ENCODE peak calls at places on chromosomes 2 and 18, in nine cellular contexts. One of them, this sample, is unnamed.
A peak's percentile ranks its signal among the peaks of the same experiment; 100 is the strongest.

GRCh38 chr2:236367791-236368289 is 103.6 kb upstream of the ASB18 start:
- DNase-seq in substantia nigra: no peak
- DNase-seq in glutamatergic neuron: no peak
- DNase-seq in RCC 7860: no peak
- DNase-seq in T-helper 9 cell: no peak
- DNase-seq in GM10248: no peak
- DNase-seq in stimulated activated CD8-positive, alpha-beta memory T cell treated with anti-CD3 and anti-CD28 coated beads, Interleukin-15, amount 100 ng/mL, for 24 hours: no peak
- DNase-seq in GM13977: no peak
- DNase-seq in NCI-H524: no peak
- DNase-seq in this sample: no peak

GRCh38 chr2:43368483-43369385 is 142.3 kb upstream of the ZFP36L2 start:
- DNase-seq in substantia nigra: no peak
- DNase-seq in glutamatergic neuron: no peak
- DNase-seq in RCC 7860: peak; percentile 52
- DNase-seq in T-helper 9 cell: no peak
- DNase-seq in GM10248: no peak
- DNase-seq in stimulated activated CD8-positive, alpha-beta memory T cell treated with anti-CD3 and anti-CD28 coated beads, Interleukin-15, amount 100 ng/mL, for 24 hours: no peak
- DNase-seq in GM13977: no peak
- DNase-seq in NCI-H524: no peak
- DNase-seq in this sample: no peak

GRCh38 chr2:10279946-10280463 is 22.7 kb upstream of the HPCAL1 start:
- DNase-seq in substantia nigra: no peak
- DNase-seq in glutamatergic neuron: no peak
- DNase-seq in RCC 7860: no peak
- DNase-seq in T-helper 9 cell: no peak
- DNase-seq in GM10248: no peak
- DNase-seq in stimulated activated CD8-positive, alpha-beta memory T cell treated with anti-CD3 and anti-CD28 coated beads, Interleukin-15, amount 100 ng/mL, for 24 hours: no peak
- DNase-seq in GM13977: no peak
- DNase-seq in NCI-H524: no peak
- DNase-seq in this sample: no peak

GRCh38 chr2:235500761-235501662 is 7.2 kb downstream of the AGAP1 start:
- DNase-seq in substantia nigra: no peak
- DNase-seq in glutamatergic neuron: no peak
- DNase-seq in RCC 7860: peak; percentile 57
- DNase-seq in T-helper 9 cell: no peak
- DNase-seq in GM10248: no peak
- DNase-seq in stimulated activated CD8-positive, alpha-beta memory T cell treated with anti-CD3 and anti-CD28 coated beads, Interleukin-15, amount 100 ng/mL, for 24 hours: no peak
- DNase-seq in GM13977: no peak
- DNase-seq in NCI-H524: peak; percentile 28
- DNase-seq in this sample: peak; percentile 43

GRCh38 chr2:209553913-209554312 is 130.1 kb downstream of the MAP2 start:
- DNase-seq in substantia nigra: no peak
- DNase-seq in glutamatergic neuron: no peak
- DNase-seq in RCC 7860: no peak
- DNase-seq in T-helper 9 cell: no peak
- DNase-seq in GM10248: no peak
- DNase-seq in stimulated activated CD8-positive, alpha-beta memory T cell treated with anti-CD3 and anti-CD28 coated beads, Interleukin-15, amount 100 ng/mL, for 24 hours: no peak
- DNase-seq in GM13977: no peak
- DNase-seq in NCI-H524: no peak
- DNase-seq in this sample: no peak

GRCh38 chr2:96203130-96204028 is 5.2 kb downstream of the STARD7 start:
- DNase-seq in substantia nigra: no peak
- DNase-seq in glutamatergic neuron: no peak
- DNase-seq in RCC 7860: no peak
- DNase-seq in T-helper 9 cell: no peak
- DNase-seq in GM10248: peak; percentile 38
- DNase-seq in stimulated activated CD8-positive, alpha-beta memory T cell treated with anti-CD3 and anti-CD28 coated beads, Interleukin-15, amount 100 ng/mL, for 24 hours: no peak
- DNase-seq in GM13977: peak; percentile 29
- DNase-seq in NCI-H524: no peak
- DNase-seq in this sample: no peak

GRCh38 chr2:27211241-27211942 is 449 bp upstream of the ATRAID start:
- DNase-seq in substantia nigra: no peak
- DNase-seq in glutamatergic neuron: no peak
- DNase-seq in RCC 7860: peak; percentile 64
- DNase-seq in T-helper 9 cell: no peak
- DNase-seq in GM10248: peak; percentile 41
- DNase-seq in stimulated activated CD8-positive, alpha-beta memory T cell treated with anti-CD3 and anti-CD28 coated beads, Interleukin-15, amount 100 ng/mL, for 24 hours: no peak
- DNase-seq in GM13977: no peak
- DNase-seq in NCI-H524: peak; percentile 44
- DNase-seq in this sample: no peak

GRCh38 chr2:190379249-190379964 is 28.7 kb upstream of the MFSD6 start:
- DNase-seq in substantia nigra: no peak
- DNase-seq in glutamatergic neuron: no peak
- DNase-seq in RCC 7860: no peak
- DNase-seq in T-helper 9 cell: no peak
- DNase-seq in GM10248: no peak
- DNase-seq in stimulated activated CD8-positive, alpha-beta memory T cell treated with anti-CD3 and anti-CD28 coated beads, Interleukin-15, amount 100 ng/mL, for 24 hours: no peak
- DNase-seq in GM13977: no peak
- DNase-seq in NCI-H524: peak; percentile 10
- DNase-seq in this sample: no peak

GRCh38 chr18:22667616-22668422 is 250.1 kb upstream of the CTAGE1 start:
- DNase-seq in substantia nigra: no peak
- DNase-seq in glutamatergic neuron: no peak
- DNase-seq in RCC 7860: peak; percentile 90
- DNase-seq in T-helper 9 cell: no peak
- DNase-seq in GM10248: peak; percentile 25
- DNase-seq in stimulated activated CD8-positive, alpha-beta memory T cell treated with anti-CD3 and anti-CD28 coated beads, Interleukin-15, amount 100 ng/mL, for 24 hours: no peak
- DNase-seq in GM13977: peak; percentile 38
- DNase-seq in NCI-H524: no peak
- DNase-seq in this sample: peak; percentile 19

GRCh38 chr2:120303177-120303576 is 42.8 kb upstream of the INHBB start:
- DNase-seq in substantia nigra: no peak
- DNase-seq in glutamatergic neuron: no peak
- DNase-seq in RCC 7860: no peak
- DNase-seq in T-helper 9 cell: no peak
- DNase-seq in GM10248: no peak
- DNase-seq in stimulated activated CD8-positive, alpha-beta memory T cell treated with anti-CD3 and anti-CD28 coated beads, Interleukin-15, amount 100 ng/mL, for 24 hours: no peak
- DNase-seq in GM13977: no peak
- DNase-seq in NCI-H524: peak; percentile 93
- DNase-seq in this sample: no peak

GRCh38 chr18:8548186-8548585 is 61.1 kb upstream of the RAB12 start:
- DNase-seq in substantia nigra: no peak
- DNase-seq in glutamatergic neuron: no peak
- DNase-seq in RCC 7860: peak; percentile 51
- DNase-seq in T-helper 9 cell: no peak
- DNase-seq in GM10248: no peak
- DNase-seq in stimulated activated CD8-positive, alpha-beta memory T cell treated with anti-CD3 and anti-CD28 coated beads, Interleukin-15, amount 100 ng/mL, for 24 hours: no peak
- DNase-seq in GM13977: no peak
- DNase-seq in NCI-H524: no peak
- DNase-seq in this sample: no peak

GRCh38 chr18:58549814-58550339 is 79.0 kb downstream of the ALPK2 start:
- DNase-seq in substantia nigra: no peak
- DNase-seq in glutamatergic neuron: no peak
- DNase-seq in RCC 7860: no peak
- DNase-seq in T-helper 9 cell: no peak
- DNase-seq in GM10248: no peak
- DNase-seq in stimulated activated CD8-positive, alpha-beta memory T cell treated with anti-CD3 and anti-CD28 coated beads, Interleukin-15, amount 100 ng/mL, for 24 hours: no peak
- DNase-seq in GM13977: no peak
- DNase-seq in NCI-H524: no peak
- DNase-seq in this sample: peak; percentile 90

GRCh38 chr18:79912409-79912991 is 39.0 kb downstream of the SLC66A2 start:
- DNase-seq in substantia nigra: peak; percentile 8
- DNase-seq in glutamatergic neuron: no peak
- DNase-seq in RCC 7860: no peak
- DNase-seq in T-helper 9 cell: no peak
- DNase-seq in GM10248: no peak
- DNase-seq in stimulated activated CD8-positive, alpha-beta memory T cell treated with anti-CD3 and anti-CD28 coated beads, Interleukin-15, amount 100 ng/mL, for 24 hours: no peak
- DNase-seq in GM13977: no peak
- DNase-seq in NCI-H524: no peak
- DNase-seq in this sample: no peak

GRCh38 chr2:240443891-240444301 is 8.4 kb downstream of the GPC1 start:
- DNase-seq in substantia nigra: no peak
- DNase-seq in glutamatergic neuron: no peak
- DNase-seq in RCC 7860: no peak
- DNase-seq in T-helper 9 cell: no peak
- DNase-seq in GM10248: no peak
- DNase-seq in stimulated activated CD8-positive, alpha-beta memory T cell treated with anti-CD3 and anti-CD28 coated beads, Interleukin-15, amount 100 ng/mL, for 24 hours: no peak
- DNase-seq in GM13977: no peak
- DNase-seq in NCI-H524: no peak
- DNase-seq in this sample: no peak

GRCh38 chr18:7824970-7825369 is 257.9 kb downstream of the PTPRM start:
- DNase-seq in substantia nigra: no peak
- DNase-seq in glutamatergic neuron: no peak
- DNase-seq in RCC 7860: no peak
- DNase-seq in T-helper 9 cell: no peak
- DNase-seq in GM10248: no peak
- DNase-seq in stimulated activated CD8-positive, alpha-beta memory T cell treated with anti-CD3 and anti-CD28 coated beads, Interleukin-15, amount 100 ng/mL, for 24 hours: no peak
- DNase-seq in GM13977: no peak
- DNase-seq in NCI-H524: no peak
- DNase-seq in this sample: no peak

GRCh38 chr2:234534515-234534914 is 37.6 kb upstream of the ARL4C start:
- DNase-seq in substantia nigra: no peak
- DNase-seq in glutamatergic neuron: no peak
- DNase-seq in RCC 7860: no peak
- DNase-seq in T-helper 9 cell: no peak
- DNase-seq in GM10248: no peak
- DNase-seq in stimulated activated CD8-positive, alpha-beta memory T cell treated with anti-CD3 and anti-CD28 coated beads, Interleukin-15, amount 100 ng/mL, for 24 hours: no peak
- DNase-seq in GM13977: no peak
- DNase-seq in NCI-H524: no peak
- DNase-seq in this sample: no peak

GRCh38 chr2:25606892-25607291 is 66.5 kb downstream of the DTNB start:
- DNase-seq in substantia nigra: peak; percentile 20
- DNase-seq in glutamatergic neuron: no peak
- DNase-seq in RCC 7860: peak; percentile 30
- DNase-seq in T-helper 9 cell: no peak
- DNase-seq in GM10248: peak; percentile 22
- DNase-seq in stimulated activated CD8-positive, alpha-beta memory T cell treated with anti-CD3 and anti-CD28 coated beads, Interleukin-15, amount 100 ng/mL, for 24 hours: no peak
- DNase-seq in GM13977: peak; percentile 21
- DNase-seq in NCI-H524: peak; percentile 41
- DNase-seq in this sample: peak; percentile 27